ENCODE peak calls at places on chromosomes 11 and 22, in eight cellular contexts. Y is left ventricle myocardium inferior, C is AG09309, Q is kidney, M is spleen, F is fibroblast of pulmonary artery, D is GM23338, O is GM06990. W is an unnamed sample.

GRCh38 chr11:35484435-35484834 is 41.0 kb downstream of the PAMR1 start:
- DNase-seq in Y (no peak), C (peak), Q (no peak), M (no peak), F (peak), D (no peak), O (no peak), W (no peak)

GRCh38 chr11:84780689-84781293 is 846.4 kb downstream of the DLG2 start:
- DNase-seq in Y (no peak), C (no peak), Q (no peak), M (no peak), F (peak), D (peak), O (no peak), W (peak)

GRCh38 chr11:68402355-68403031 is 58.1 kb upstream of the PPP6R3 start:
- DNase-seq in Y (no peak), C (no peak), Q (no peak), M (no peak), F (no peak), D (peak), O (no peak), W (peak)

GRCh38 chr11:35334385-35335090 is 84.8 kb downstream of the SLC1A2 start:
- DNase-seq in Y (no peak), C (no peak), Q (no peak), M (no peak), F (peak), D (no peak), O (peak), W (no peak)

GRCh38 chr11:118605116-118605867 is 2.1 kb upstream of the PHLDB1 start:
- DNase-seq in Y (peak), C (peak), Q (peak), M (peak), F (peak), D (peak), O (no peak), W (peak)

GRCh38 chr11:68798221-68798813 is 43.4 kb downstream of the CPT1A start:
- DNase-seq in Y (no peak), C (no peak), Q (no peak), M (peak), F (peak), D (peak), O (no peak), W (peak)

GRCh38 chr11:108069947-108070346 is 51.4 kb upstream of the ACAT1 start:
- DNase-seq in Y (no peak), C (peak), Q (no peak), M (no peak), F (peak), D (no peak), O (peak), W (no peak)

GRCh38 chr11:829116-829945 is 1.6 kb downstream of the CRACR2B start:
- DNase-seq in Y (peak), C (no peak), Q (peak), M (peak), F (no peak), D (peak), O (no peak), W (peak)

GRCh38 chr11:68950776-68951175 is 30.0 kb downstream of the MRGPRD start:
- DNase-seq in Y (no peak), C (no peak), Q (no peak), M (no peak), F (no peak), D (peak), O (no peak), W (peak)

GRCh38 chr11:105224859-105225258 is 85.3 kb upstream of the CARD18 start:
- DNase-seq in Y (no peak), C (no peak), Q (no peak), M (no peak), F (no peak), D (no peak), O (no peak), W (no peak)

GRCh38 chr22:19843857-19844422 is 10.7 kb downstream of the GNB1L start:
- DNase-seq in Y (no peak), C (no peak), Q (peak), M (peak), F (no peak), D (no peak), O (no peak), W (peak)

GRCh38 chr11:43947003-43947500 is 4.6 kb downstream of the C11orf96 start:
- DNase-seq in Y (no peak), C (no peak), Q (peak), M (peak), F (peak), D (peak), O (no peak), W (peak)

GRCh38 chr11:34798985-34799384 is 117.2 kb downstream of the APIP start:
- DNase-seq in Y (no peak), C (no peak), Q (no peak), M (no peak), F (no peak), D (no peak), O (no peak), W (no peak)

GRCh38 chr22:30044369-30044768 is 35.9 kb upstream of the HORMAD2 start:
- DNase-seq in Y (no peak), C (peak), Q (no peak), M (no peak), F (peak), D (no peak), O (no peak), W (no peak)

GRCh38 chr11:76297143-76297542 is 83.8 kb downstream of the THAP12 start:
- DNase-seq in Y (no peak), C (no peak), Q (no peak), M (no peak), F (no peak), D (no peak), O (no peak), W (peak)

GRCh38 chr22:43001271-43002197 is 13.4 kb downstream of the PACSIN2 start:
- DNase-seq in Y (no peak), C (no peak), Q (no peak), M (no peak), F (peak), D (no peak), O (peak), W (no peak)

GRCh38 chr22:40346178-40347064 is at the start of gene ADSL:
- DNase-seq in Y (peak), C (no peak), Q (peak), M (peak), F (peak), D (peak), O (peak), W (peak)

GRCh38 chr22:20012741-20013331 is 3.8 kb downstream of the ARVCF start:
- DNase-seq in Y (no peak), C (no peak), Q (peak), M (peak), F (no peak), D (no peak), O (no peak), W (no peak)

GRCh38 chr22:37300551-37301017 is 18.3 kb downstream of the CYTH4 start:
- DNase-seq in Y (no peak), C (no peak), Q (no peak), M (no peak), F (no peak), D (no peak), O (no peak), W (peak)

GRCh38 chr11:125407046-125407445 is 89.0 kb downstream of the FEZ1 start:
- DNase-seq in Y (no peak), C (no peak), Q (no peak), M (peak), F (no peak), D (no peak), O (no peak), W (no peak)

GRCh38 chr22:41528938-41529561 is 15.2 kb downstream of the POLR3H start:
- DNase-seq in Y (no peak), C (no peak), Q (no peak), M (no peak), F (no peak), D (no peak), O (no peak), W (no peak)

GRCh38 chr11:133911169-133911568 is 45.6 kb downstream of the IGSF9B start:
- DNase-seq in Y (no peak), C (no peak), Q (no peak), M (no peak), F (no peak), D (no peak), O (no peak), W (peak)

GRCh38 chr11:85647078-85647477 is 689 bp upstream of the TMEM126A start:
- DNase-seq in Y (no peak), C (no peak), Q (no peak), M (no peak), F (no peak), D (no peak), O (no peak), W (no peak)

GRCh38 chr22:43319661-43320486 is 23.3 kb downstream of the SCUBE1 start:
- DNase-seq in Y (no peak), C (no peak), Q (no peak), M (no peak), F (no peak), D (no peak), O (no peak), W (no peak)

GRCh38 chr22:35477911-35478582 is 62.6 kb upstream of the RASD2 start:
- DNase-seq in Y (peak), C (peak), Q (peak), M (no peak), F (peak), D (no peak), O (no peak), W (no peak)

GRCh38 chr11:74283580-74284180 is 27.8 kb downstream of the P4HA3 start:
- DNase-seq in Y (no peak), C (no peak), Q (no peak), M (no peak), F (no peak), D (no peak), O (no peak), W (no peak)

DNA sequence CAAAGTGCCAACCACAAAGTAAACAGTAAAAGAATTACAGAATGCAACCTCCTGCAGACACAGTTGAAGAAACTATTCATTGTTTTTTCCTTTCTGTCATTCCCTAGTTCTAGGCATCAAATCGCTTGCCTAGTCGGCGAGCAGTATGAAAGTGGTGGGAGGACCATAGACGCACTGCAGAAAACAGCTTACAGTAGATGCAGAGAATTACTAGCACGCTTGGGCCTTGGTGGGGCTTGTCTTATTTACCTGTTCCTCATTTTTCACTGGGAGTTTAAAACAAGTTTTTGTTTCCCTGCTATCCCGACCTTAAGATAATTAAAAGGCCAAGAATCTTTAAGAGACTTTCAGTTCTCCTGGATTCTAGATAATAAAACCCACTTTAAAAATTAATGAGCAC is 742 bp upstream of the ARL14EP start:
- DNase-seq in Y (no peak), C (no peak), Q (no peak), M (no peak), F (no peak), D (no peak), O (no peak), W (no peak)
- H3K4me3 ChIP-seq in Y (peak), C (no peak), Q (peak), M (peak), F (no peak), D (peak), O (peak), W (no peak)

GRCh38 chr11:2868604-2869526 is 16.7 kb downstream of the CDKN1C start:
- DNase-seq in Y (no peak), C (no peak), Q (no peak), M (no peak), F (no peak), D (peak), O (no peak), W (peak)
- H3K4me3 ChIP-seq in Y (peak), C (no peak), Q (no peak), M (peak), F (no peak), D (peak), O (no peak), W (no peak)

GRCh38 chr11:17541330-17541885 is 2.8 kb downstream of the USH1C start:
- DNase-seq in Y (peak), C (no peak), Q (no peak), M (peak), F (no peak), D (no peak), O (no peak), W (no peak)
- H3K4me3 ChIP-seq in Y (no peak), C (no peak), Q (peak), M (no peak), F (no peak), D (no peak), O (no peak), W (no peak)

DNA sequence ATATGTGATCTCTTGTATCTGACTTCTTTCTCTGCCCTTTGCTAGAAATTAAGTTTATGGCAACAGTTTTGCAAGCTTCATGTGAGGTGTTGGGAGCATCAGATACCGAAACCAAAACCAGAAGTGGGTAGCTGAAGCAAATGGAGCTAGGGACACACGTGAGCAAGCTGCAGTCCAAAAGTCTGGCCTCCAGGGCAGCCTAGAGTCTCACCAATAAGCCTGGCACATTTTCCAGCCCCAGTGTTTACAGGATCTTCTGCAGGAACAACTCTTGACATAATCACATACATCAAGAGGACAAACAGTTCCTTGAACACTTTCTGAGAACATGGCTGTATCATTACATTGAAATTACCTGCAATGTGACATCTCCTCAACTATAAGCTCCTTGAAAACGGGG is 114.1 kb downstream of the LARGE1 start:
- DNase-seq in Y (no peak), C (no peak), Q (no peak), M (no peak), F (no peak), D (no peak), O (no peak), W (no peak)
- H3K4me3 ChIP-seq in Y (no peak), C (no peak), Q (no peak), M (no peak), F (no peak), D (no peak), O (no peak), W (no peak)

DNA sequence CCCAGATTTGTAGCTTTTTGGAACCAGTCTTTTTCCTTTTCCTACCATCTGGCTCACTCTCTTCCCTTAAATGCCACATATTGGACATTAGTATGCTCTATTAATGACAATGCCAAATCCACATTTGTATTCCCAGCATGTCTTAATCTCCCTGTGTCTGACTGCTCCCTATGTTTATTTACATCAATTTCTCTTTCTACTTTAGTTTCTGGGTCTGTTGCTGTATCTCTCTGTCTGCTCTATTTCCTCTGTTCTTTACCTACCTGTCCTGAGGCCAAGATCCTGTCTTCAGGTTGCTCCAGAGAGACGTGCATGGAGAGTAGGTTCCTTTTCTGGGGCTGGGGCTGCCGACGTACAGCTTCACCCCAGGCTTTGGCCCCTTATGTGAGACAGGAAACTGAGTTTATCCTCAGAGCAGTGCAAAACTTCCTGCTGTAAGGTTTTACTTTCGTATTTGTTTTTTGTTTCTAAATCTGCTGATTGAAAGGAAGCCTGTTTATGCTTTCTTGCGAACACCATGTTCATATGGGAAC is 25.6 kb downstream of the OR2AG2 start:
- DNase-seq in Y (no peak), C (no peak), Q (no peak), M (peak), F (peak), D (no peak), O (peak), W (no peak)
- H3K4me3 ChIP-seq in Y (peak), C (no peak), Q (peak), M (peak), F (no peak), D (no peak), O (peak), W (no peak)

GRCh38 chr11:114207096-114207495 is 89.1 kb upstream of the NNMT start:
- DNase-seq in Y (no peak), C (no peak), Q (no peak), M (no peak), F (no peak), D (no peak), O (no peak), W (no peak)

GRCh38 chr11:114208371-114208770 is 87.8 kb upstream of the NNMT start:
- DNase-seq in Y (no peak), C (no peak), Q (no peak), M (no peak), F (no peak), D (no peak), O (no peak), W (no peak)

GRCh38 chr11:114211444-114212122 is 84.6 kb upstream of the NNMT start:
- DNase-seq in Y (no peak), C (no peak), Q (no peak), M (no peak), F (no peak), D (peak), O (no peak), W (no peak)

GRCh38 chr11:114209904-114210303 is 86.3 kb upstream of the NNMT start:
- DNase-seq in Y (no peak), C (no peak), Q (no peak), M (no peak), F (no peak), D (no peak), O (no peak), W (no peak)

GRCh38 chr11:114209343-114209742 is 86.9 kb upstream of the NNMT start:
- DNase-seq in Y (no peak), C (no peak), Q (no peak), M (no peak), F (no peak), D (no peak), O (no peak), W (no peak)
- H3K4me3 ChIP-seq in Y (no peak), C (no peak), Q (no peak), M (no peak), F (no peak), D (no peak), O (no peak), W (no peak)

GRCh38 chr11:132114743-132115142 is 744.3 kb downstream of the NTM start:
- DNase-seq in Y (no peak), C (no peak), Q (no peak), M (no peak), F (no peak), D (no peak), O (no peak), W (no peak)

GRCh38 chr11:132111341-132111740 is 740.9 kb downstream of the NTM start:
- DNase-seq in Y (no peak), C (no peak), Q (no peak), M (no peak), F (peak), D (no peak), O (no peak), W (no peak)

GRCh38 chr11:132114185-132114584 is 743.8 kb downstream of the NTM start:
- DNase-seq in Y (no peak), C (no peak), Q (no peak), M (no peak), F (peak), D (peak), O (no peak), W (peak)

GRCh38 chr11:132115454-132115853 is 745.0 kb downstream of the NTM start:
- DNase-seq in Y (no peak), C (no peak), Q (no peak), M (no peak), F (peak), D (peak), O (no peak), W (no peak)

DNA sequence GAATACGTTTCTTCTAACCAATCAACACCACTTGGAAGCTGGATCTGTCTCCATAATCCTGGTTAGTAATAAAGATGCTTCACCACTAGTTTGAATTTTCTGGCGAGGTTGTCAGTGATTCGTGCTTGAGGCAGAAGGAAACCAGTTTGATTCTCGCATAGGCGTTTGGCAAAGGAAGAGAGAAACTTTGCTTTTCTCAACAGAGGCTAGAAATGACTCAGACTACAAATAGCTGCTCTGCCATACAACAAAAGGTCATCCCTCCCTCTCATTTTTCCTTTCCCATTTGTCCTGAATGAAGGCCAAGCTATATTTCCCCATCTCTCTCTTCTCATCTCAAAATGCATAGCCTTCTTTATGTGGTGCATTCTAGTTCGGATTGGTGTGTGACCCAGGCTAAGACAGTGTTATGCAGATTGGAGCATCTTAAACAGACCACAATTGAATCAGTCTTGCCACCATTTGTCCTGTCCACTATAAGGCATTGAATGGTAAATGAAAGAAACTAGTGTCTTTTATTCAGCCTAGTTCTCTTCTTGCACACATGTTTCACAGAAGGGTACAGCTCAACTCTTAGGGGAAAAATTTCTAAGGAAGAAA is 741.5 kb downstream of the NTM start:
- DNase-seq in Y (no peak), C (peak), Q (no peak), M (no peak), F (peak), D (no peak), O (no peak), W (no peak)
- H3K4me3 ChIP-seq in Y (no peak), C (no peak), Q (no peak), M (no peak), F (no peak), D (no peak), O (no peak), W (no peak)

DNA sequence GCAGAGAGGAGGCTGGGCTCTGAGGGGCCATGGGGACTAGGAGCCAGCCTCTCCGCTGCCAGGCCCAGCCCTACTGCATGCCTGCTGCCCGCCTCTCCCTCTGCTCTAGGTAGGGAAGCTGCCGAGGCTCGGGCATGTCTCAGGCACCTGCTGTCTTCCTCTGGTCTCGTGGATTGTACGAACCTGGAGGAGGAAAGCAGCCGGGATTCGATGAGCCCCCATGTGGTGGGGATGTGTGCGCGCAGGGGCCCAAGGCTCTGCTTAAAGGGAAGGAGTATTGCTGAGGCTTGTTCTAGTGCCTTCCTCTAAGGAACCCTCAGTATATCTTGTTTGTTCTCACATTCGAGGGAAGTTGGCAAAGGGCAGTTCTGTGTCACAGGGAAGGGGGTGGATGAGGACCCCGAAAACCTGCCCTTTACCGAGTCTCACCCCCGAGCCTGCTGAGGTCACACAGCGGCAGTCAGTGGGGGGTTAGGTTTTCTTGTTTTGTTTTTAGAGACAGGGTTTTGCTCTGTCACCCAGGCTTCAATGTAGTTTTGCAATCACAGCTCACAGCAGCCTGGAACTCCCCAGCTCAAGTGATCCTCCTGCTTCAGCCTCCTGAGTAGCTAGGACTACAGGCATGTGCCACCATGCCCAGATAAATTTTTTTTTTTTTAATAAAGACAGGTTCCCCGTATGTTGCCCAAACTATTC is 21.3 kb downstream of the DAGLA start:
- DNase-seq in Y (no peak), C (no peak), Q (no peak), M (no peak), F (no peak), D (peak), O (no peak), W (peak)
- H3K4me3 ChIP-seq in Y (no peak), C (no peak), Q (no peak), M (no peak), F (no peak), D (no peak), O (no peak), W (no peak)

W was measured in H7.